ENCODE peak calls at places on chromosome 3, in eight cellular contexts. U is GM23248; T is CD4-positive, CD25-positive, alpha-beta regulatory T cell; O is NCI-H774; H is SW 1271; X is stimulated activated CD8-positive, alpha-beta memory T cell treated with anti-CD3 and anti-CD28 coated beads, Interleukin-15, amount 100 ng/mL, for 48 hours; C is activated T-cell treated with anti-CD3 and anti-CD28 coated beads for 48 hours; J is cardiac septum. Q is an unnamed sample.

GRCh38 chr3:125602752-125603649 is 7.7 kb upstream of the OSBPL11 start:
- DNase-seq in J (no peak), H (no peak), U (peak), X (no peak), T (no peak), O (no peak), C (no peak), Q (no peak)

GRCh38 chr3:13192471-13193213 is 119.4 kb upstream of the IQSEC1 start:
- DNase-seq in X (no peak), O (no peak), C (no peak), U (peak), H (peak), T (no peak), J (no peak), Q (no peak)

GRCh38 chr3:102124301-102125158 is 275.2 kb downstream of the NFKBIZ start:
- DNase-seq in C (no peak), H (no peak), T (no peak), J (no peak), O (no peak), X (no peak), U (peak), Q (no peak)

GRCh38 chr3:163056874-163057497 is 1560.4 kb downstream of the OTOL1 start:
- DNase-seq in X (no peak), O (no peak), U (peak), H (peak), C (no peak), T (no peak), J (no peak), Q (peak)

GRCh38 chr3:161149529-161149928 is 44.4 kb upstream of the B3GALNT1 start:
- DNase-seq in U (no peak), X (no peak), O (no peak), T (no peak), H (no peak), J (no peak), C (no peak), Q (no peak)

GRCh38 chr3:14001136-14001535 is 121.3 kb upstream of the WNT7A start:
- DNase-seq in T (no peak), X (no peak), U (peak), O (no peak), C (no peak), H (peak), J (no peak), Q (no peak)

GRCh38 chr3:114155370-114155821 is 23.5 kb downstream of the DRD3 start:
- DNase-seq in X (peak), C (peak), J (no peak), T (no peak), O (no peak), U (peak), H (peak), Q (peak)

GRCh38 chr3:185720326-185720725 is 104.5 kb downstream of the IGF2BP2 start:
- DNase-seq in T (no peak), O (no peak), C (no peak), X (no peak), H (no peak), U (no peak), J (no peak), Q (no peak)

GRCh38 chr3:52434491-52435115 is 10.3 kb downstream of the SEMA3G start:
- DNase-seq in J (no peak), T (no peak), O (no peak), H (no peak), U (no peak), C (no peak), X (no peak), Q (no peak)

Q was measured in LNCaP clone FGC.